ENCODE peak calls at places on chromosomes 12 and 14, in four cellular contexts. R, M, N and X are unnamed samples.

GRCh38 chr14:42057176-42057575 is 450.5 kb downstream of the LRFN5 start:
- DNase-seq in M (no peak), N (peak), R (no peak), X (no peak)

GRCh38 chr12:81080431-81080983 is 2.6 kb downstream of the ACSS3 start:
- DNase-seq in M (peak), R (no peak), N (no peak), X (no peak)

GRCh38 chr14:92603309-92604257 is 90.0 kb downstream of the RIN3 start:
- DNase-seq in M (peak), N (peak), R (no peak), X (peak)

GRCh38 chr12:23002381-23002780 is 377.4 kb downstream of the ETNK1 start:
- DNase-seq in M (no peak), N (no peak), R (no peak), X (no peak)

GRCh38 chr12:9198012-9198411 is 10.2 kb downstream of the PZP start:
- DNase-seq in N (no peak), R (no peak), M (no peak), X (no peak)

GRCh38 chr14:68510201-68510600 is 282.7 kb downstream of the ZFP36L1 start:
- DNase-seq in M (peak), N (peak), R (no peak), X (no peak)

GRCh38 chr12:5379737-5380496 is 52.0 kb upstream of the NTF3 start:
- DNase-seq in N (no peak), R (no peak), M (no peak), X (no peak)

GRCh38 chr12:96570579-96570978 is 81.2 kb downstream of the CFAP54 start:
- DNase-seq in R (no peak), M (no peak), N (no peak), X (no peak)

GRCh38 chr14:105448706-105449111 is 25.9 kb upstream of the CRIP2 start:
- DNase-seq in N (peak), M (peak), R (peak), X (peak)